ENCODE peak calls at places on chromosome 4, in five cellular contexts. W is caudate nucleus, K is GM13977, C is NCI-H1105 treated with DMSO at 0.1 percent for 48 hours, N is memory B cell. I is an unnamed sample.

GRCh38 chr4:121307441-121308327 is 73.1 kb downstream of the QRFPR start:
- DNase-seq in W (no peak), K (peak; percentile 41), C (peak; percentile 23), N (no peak), I (no peak)

GRCh38 chr4:5635826-5636196 is 72.5 kb downstream of the EVC2 start:
- DNase-seq in W (no peak), K (no peak), C (no peak), N (no peak), I (no peak)

GRCh38 chr4:188428935-188429334 is 289.7 kb downstream of the TRIML1 start:
- DNase-seq in W (no peak), K (no peak), C (peak; percentile 35), N (no peak), I (no peak)

GRCh38 chr4:106365613-106366012 is 3.0 kb downstream of the GIMD1 start:
- DNase-seq in W (no peak), K (no peak), C (no peak), N (no peak), I (no peak)

GRCh38 chr4:139142097-139142496 is 34.9 kb downstream of the ELF2 start:
- DNase-seq in W (no peak), K (no peak), C (no peak), N (peak; percentile 18), I (no peak)

GRCh38 chr4:86117781-86118302 is 242.0 kb downstream of the MAPK10 start:
- DNase-seq in W (peak; percentile 72), K (no peak), C (no peak), N (no peak), I (no peak)

GRCh38 chr4:174332741-174333493 is 49.2 kb downstream of the CEP44 start:
- DNase-seq in W (no peak), K (no peak), C (no peak), N (no peak), I (no peak)

GRCh38 chr4:55635760-55636621 is at the start of gene NMU:
- DNase-seq in W (no peak), K (peak; percentile 68), C (peak; percentile 53), N (peak; percentile 23), I (peak; percentile 76)

GRCh38 chr4:95465010-95465409 is 83.8 kb downstream of the UNC5C start:
- DNase-seq in W (no peak), K (no peak), C (peak; percentile 17), N (no peak), I (no peak)

GRCh38 chr4:30943356-30943755 is 223.2 kb downstream of the PCDH7 start:
- DNase-seq in W (no peak), K (no peak), C (no peak), N (no peak), I (no peak)

I was measured in NCI-H146.